ENCODE peak calls at places on chromosomes 13 and 19, in four cellular contexts. F, L, G and Y are unnamed samples.

GRCh38 chr19:45164577-45165335 is 4.0 kb upstream of the NKPD1 start:
- DNase-seq in F (peak), L (peak), G (peak), Y (no peak)

GRCh38 chr13:40190656-40191100 is 475.8 kb downstream of the FOXO1 start:
- DNase-seq in F (no peak), L (no peak), G (peak), Y (no peak)

GRCh38 chr13:112968380-112968909 is 569 bp upstream of the MCF2L start:
- DNase-seq in F (no peak), L (no peak), G (no peak), Y (no peak)

GRCh38 chr13:79709526-79709925 is 228.6 kb downstream of the NDFIP2 start:
- DNase-seq in F (no peak), L (no peak), G (no peak), Y (no peak)

GRCh38 chr13:93355094-93355493 is 128.5 kb downstream of the GPC6 start:
- DNase-seq in F (no peak), L (peak), G (no peak), Y (no peak)

GRCh38 chr13:51849145-51850101 is 4.4 kb upstream of the TMEM272 start:
- DNase-seq in F (peak), L (peak), G (peak), Y (peak)

GRCh38 chr19:49073514-49074378 is 1.2 kb upstream of the KCNA7 start:
- DNase-seq in F (peak), L (peak), G (peak), Y (peak)

GRCh38 chr13:75194717-75195116 is 287.3 kb downstream of the TBC1D4 start:
- DNase-seq in F (no peak), L (no peak), G (no peak), Y (no peak)

GRCh38 chr13:112764864-112765561 is 75.2 kb downstream of the ATP11A start:
- DNase-seq in F (no peak), L (no peak), G (no peak), Y (no peak)

GRCh38 chr19:50192463-50193211 is 10.8 kb upstream of the MYH14 start:
- DNase-seq in F (no peak), L (no peak), G (no peak), Y (no peak)

GRCh38 chr13:99007414-99007986 is 29.6 kb upstream of the DOCK9 start:
- DNase-seq in F (no peak), L (no peak), G (no peak), Y (no peak)

GRCh38 chr13:110698689-110699088 is 7.2 kb downstream of the CARS2 start:
- DNase-seq in F (no peak), L (no peak), G (no peak), Y (no peak)

GRCh38 chr13:20713014-20713376 is 9.5 kb downstream of the IL17D start:
- DNase-seq in F (no peak), L (no peak), G (no peak), Y (no peak)

GRCh38 chr13:48801255-48801654 is 147.5 kb downstream of the CYSLTR2 start:
- DNase-seq in F (no peak), L (no peak), G (no peak), Y (no peak)

GRCh38 chr19:16160943-16161560 is 12.3 kb downstream of the CIB3 start:
- DNase-seq in F (no peak), L (peak), G (peak), Y (no peak)

GRCh38 chr13:46721054-46721453 is 75.9 kb downstream of the ESD start:
- DNase-seq in F (peak), L (peak), G (peak), Y (peak)

GRCh38 chr13:42333613-42334328 is 61.8 kb downstream of the AKAP11 start:
- DNase-seq in F (no peak), L (no peak), G (peak), Y (peak)

GRCh38 chr13:26300140-26300539 is 46.2 kb downstream of the CDK8 start:
- DNase-seq in F (no peak), L (no peak), G (no peak), Y (no peak)

GRCh38 chr13:78241278-78241919 is 322.8 kb upstream of the EDNRB start:
- DNase-seq in F (peak), L (peak), G (peak), Y (peak)

GRCh38 chr19:3642987-3643386 is 16.4 kb upstream of the CACTIN start:
- DNase-seq in F (peak), L (peak), G (no peak), Y (peak)

GRCh38 chr19:58361900-58362271 is 665 bp downstream of the ZNF497 start:
- DNase-seq in F (no peak), L (peak), G (peak), Y (peak)

GRCh38 chr19:29084266-29084665 is 128.7 kb downstream of the UQCRFS1 start:
- DNase-seq in F (peak), L (peak), G (no peak), Y (peak)

GRCh38 chr13:31920301-31920818 is 111.2 kb upstream of the FRY start:
- DNase-seq in F (no peak), L (no peak), G (no peak), Y (no peak)

GRCh38 chr19:10420444-10421239 is at the start of gene PDE4A:
- DNase-seq in F (peak), L (peak), G (no peak), Y (no peak)

GRCh38 chr13:77507931-77508776 is 27.4 kb upstream of the SCEL start:
- DNase-seq in F (no peak), L (no peak), G (no peak), Y (no peak)

GRCh38 chr13:68261105-68261504 is 1031.0 kb upstream of the PCDH9 start:
- DNase-seq in F (peak), L (no peak), G (peak), Y (peak)

GRCh38 chr19:18294467-18294864 is 13.0 kb upstream of the JUND start:
- DNase-seq in F (peak), L (peak), G (no peak), Y (no peak)

GRCh38 chr13:111512707-111513106 is 192.3 kb downstream of the TEX29 start:
- DNase-seq in F (no peak), L (no peak), G (no peak), Y (no peak)

GRCh38 chr19:39325778-39326680 is 5.4 kb upstream of the LRFN1 start:
- DNase-seq in F (peak), L (peak), G (peak), Y (peak)

DNA sequence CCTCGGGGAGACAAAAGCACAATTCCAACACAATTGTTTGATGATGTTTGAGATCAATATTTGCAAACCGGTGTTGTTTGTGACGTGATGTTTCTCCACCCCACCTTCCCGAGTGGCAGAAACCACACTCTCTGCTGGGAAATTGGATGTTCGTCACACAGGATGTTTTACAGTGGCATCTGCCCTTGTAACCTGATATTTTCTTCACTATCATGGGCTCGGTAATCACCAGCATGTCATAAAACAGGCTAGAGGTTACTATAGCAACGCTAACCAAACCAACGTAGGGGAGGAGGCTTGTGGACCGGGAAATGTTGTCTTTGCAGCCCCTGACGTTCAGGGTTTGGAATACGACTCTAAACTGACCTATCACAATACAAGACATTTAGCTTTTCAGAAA is 454.5 kb downstream of the IRS2 start:
- DNase-seq in F (no peak), L (no peak), G (no peak), Y (no peak)
- TF ChIP-seq ELF4 in F (no peak), L (no peak), G (no peak), Y (no peak)

GRCh38 chr19:2186071-2186846 is 22.5 kb downstream of the DOT1L start:
- DNase-seq in F (no peak), L (no peak), G (no peak), Y (no peak)
- TF ChIP-seq ELF4 in F (no peak), L (no peak), G (no peak), Y (no peak)

DNA sequence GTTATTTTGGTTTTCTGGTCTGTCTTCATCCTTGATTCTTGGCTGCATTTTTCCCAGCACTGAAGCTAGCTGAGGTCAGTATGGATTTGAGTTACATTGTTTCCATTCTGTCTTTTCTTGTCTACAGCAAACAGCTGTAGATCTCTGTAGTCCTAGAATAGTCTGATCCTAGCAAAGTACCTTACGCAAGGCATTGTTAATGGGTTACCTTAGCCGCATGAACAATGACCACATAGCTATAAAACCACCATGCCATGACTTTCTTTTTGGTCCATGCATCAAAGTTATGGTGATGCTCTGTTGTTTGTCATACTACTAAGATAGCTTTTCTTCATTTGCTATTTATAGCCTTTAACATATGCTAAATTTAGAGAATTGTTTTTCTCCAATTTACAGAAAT is 748.8 kb upstream of the SPRY2 start:
- DNase-seq in F (no peak), L (no peak), G (no peak), Y (no peak)
- TF ChIP-seq ELF4 in F (no peak), L (no peak), G (no peak), Y (no peak)

DNA sequence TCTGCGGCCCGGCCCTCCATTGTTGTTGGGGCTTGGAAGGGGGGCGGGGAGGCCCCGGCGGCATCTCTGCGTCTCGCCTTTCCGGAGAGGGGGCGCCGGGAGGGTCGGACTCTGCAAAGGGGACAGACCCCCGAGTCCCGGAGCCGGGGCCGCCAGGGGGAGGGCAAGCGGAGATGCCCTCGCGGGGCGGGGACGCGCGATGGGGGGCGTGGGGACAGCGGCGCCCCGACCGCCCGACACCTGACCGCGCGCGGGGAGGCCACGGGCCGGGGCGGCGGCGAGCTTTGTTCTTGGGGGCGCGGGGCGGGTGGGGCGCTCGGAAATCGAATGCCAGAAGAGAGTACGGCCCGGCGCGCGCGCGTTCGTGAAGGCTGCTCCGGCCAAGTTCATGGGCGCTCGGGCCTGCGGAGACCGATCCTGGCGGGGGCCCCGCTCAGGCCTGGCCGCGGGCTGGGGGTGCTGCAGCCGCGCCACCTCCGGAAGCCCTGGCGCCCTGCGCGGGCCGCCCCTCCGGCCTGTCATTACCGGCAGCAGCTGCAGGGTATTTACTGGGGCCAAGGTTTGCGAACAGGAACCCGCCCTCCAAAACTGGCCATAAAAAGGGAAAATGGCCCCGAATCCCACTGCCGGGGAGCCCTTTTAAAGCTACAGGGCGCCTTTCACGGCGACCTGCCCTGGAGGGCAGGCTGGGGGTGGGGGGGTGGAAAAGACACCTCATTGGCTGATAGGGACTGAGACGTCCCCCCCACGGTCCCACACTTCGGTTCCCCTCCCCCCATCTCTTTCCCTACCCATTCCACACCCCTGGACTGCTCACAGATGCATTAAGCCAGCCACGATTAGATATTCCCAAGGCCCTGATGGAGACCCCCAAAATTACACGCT is 11.1 kb upstream of the NANOS3 start:
- DNase-seq in F (no peak), L (no peak), G (no peak), Y (no peak)
- TF ChIP-seq ELF4 in F (no peak), L (no peak), G (no peak), Y (no peak)

DNA sequence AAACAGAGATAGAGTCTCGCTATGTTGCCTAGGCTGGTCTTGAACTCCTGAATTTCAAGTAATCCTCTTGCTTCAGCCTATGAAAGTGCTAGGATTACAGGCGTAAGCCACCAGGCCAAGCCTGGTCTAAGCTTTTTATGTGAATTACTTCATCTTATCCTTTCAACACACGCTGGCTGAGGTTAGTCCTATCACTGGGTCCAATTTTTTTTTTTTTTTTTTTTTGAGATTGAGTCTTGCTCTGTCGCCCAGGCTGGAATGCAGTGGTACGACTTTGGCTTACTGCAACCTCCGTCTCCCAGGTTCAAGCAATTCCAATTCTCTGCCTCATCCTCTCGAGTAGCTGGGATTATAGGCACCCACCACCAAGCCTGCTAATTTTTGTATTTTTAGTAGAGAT is 10.4 kb downstream of the MYO1F start:
- DNase-seq in F (no peak), L (no peak), G (no peak), Y (no peak)
- TF ChIP-seq ELF4 in F (no peak), L (no peak), G (no peak), Y (no peak)

GRCh38 chr19:20238025-20238623 is 71.1 kb downstream of the ZNF486 start:
- DNase-seq in F (peak), L (peak), G (no peak), Y (no peak)
- TF ChIP-seq ELF4 in F (no peak), L (no peak), G (no peak), Y (no peak)

DNA sequence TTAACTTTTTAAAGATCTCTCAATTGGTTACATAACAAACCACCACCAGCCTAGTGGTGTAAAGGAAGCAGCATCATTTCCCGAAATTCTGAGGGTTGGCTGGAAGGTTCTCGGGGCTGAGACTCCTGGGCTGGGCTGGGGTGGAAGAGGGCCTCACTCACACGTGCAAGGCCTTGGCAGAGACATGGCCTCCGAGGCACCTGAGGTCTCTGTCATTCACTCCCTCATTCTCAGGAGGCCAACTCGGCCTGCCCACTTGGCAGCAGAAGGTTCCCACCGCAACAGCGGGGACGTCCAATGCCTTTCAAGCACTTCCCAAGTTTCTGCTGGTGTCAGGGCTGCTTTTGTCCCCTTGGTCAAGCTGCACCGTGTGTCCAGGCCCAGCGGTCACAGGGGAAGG is 18.6 kb upstream of the RASA3 start:
- DNase-seq in F (no peak), L (no peak), G (no peak), Y (no peak)
- TF ChIP-seq ELF4 in F (no peak), L (no peak), G (no peak), Y (no peak)

DNA sequence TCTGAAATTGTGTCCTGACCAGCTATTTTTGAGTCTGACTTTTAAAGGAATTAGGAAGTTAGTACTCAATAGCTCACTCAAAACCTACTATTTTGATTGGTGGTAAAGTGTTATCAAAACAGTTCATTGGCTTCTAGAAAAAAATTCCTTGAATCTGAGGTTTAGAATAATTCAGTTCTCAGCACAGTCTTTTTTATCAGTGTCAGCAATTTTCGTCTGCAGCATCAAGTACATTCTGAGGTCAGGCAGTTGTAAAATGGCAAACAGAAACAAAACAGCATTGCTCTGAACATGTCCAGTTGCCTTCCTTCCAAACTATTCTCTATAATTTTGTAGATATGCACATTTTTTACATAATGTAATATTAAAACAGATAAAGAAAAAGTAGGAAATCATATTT is 1644.1 kb downstream of the SLITRK5 start:
- DNase-seq in F (no peak), L (no peak), G (no peak), Y (no peak)
- TF ChIP-seq ELF4 in F (no peak), L (no peak), G (no peak), Y (no peak)

GRCh38 chr13:94673841-94674240 is 38.5 kb downstream of the SOX21 start:
- DNase-seq in F (peak), L (no peak), G (no peak), Y (no peak)
- TF ChIP-seq ELF4 in F (no peak), L (no peak), G (no peak), Y (no peak)

GRCh38 chr13:105920375-105920774 is 615.1 kb downstream of the EFNB2 start:
- DNase-seq in F (no peak), L (no peak), G (no peak), Y (no peak)
- TF ChIP-seq ELF4 in F (no peak), L (no peak), G (no peak), Y (no peak)